ENCODE peak calls at places on chromosomes 16 and 17, in five cellular contexts. One of them, this sample, is unnamed.

GRCh38 chr17:66123163-66123562 is 68.8 kb downstream of the CEP112 start:
- DNase-seq in HCT116: peak
- DNase-seq in esophagus muscularis mucosa: no peak
- DNase-seq in stomach: no peak
- DNase-seq in sigmoid colon: no peak
- DNase-seq in this sample: no peak

GRCh38 chr17:57109393-57110151 is 24.5 kb downstream of the AKAP1 start:
- DNase-seq in sigmoid colon: peak
- DNase-seq in stomach: no peak
- DNase-seq in HCT116: no peak
- DNase-seq in esophagus muscularis mucosa: no peak
- DNase-seq in this sample: no peak

GRCh38 chr17:41367426-41368075 is 2.1 kb downstream of the KRT33B start:
- DNase-seq in esophagus muscularis mucosa: no peak
- DNase-seq in stomach: no peak
- DNase-seq in sigmoid colon: no peak
- DNase-seq in HCT116: no peak
- DNase-seq in this sample: no peak

GRCh38 chr16:57084257-57084770 is 8.1 kb upstream of the CPNE2 start:
- DNase-seq in esophagus muscularis mucosa: peak
- DNase-seq in sigmoid colon: peak
- DNase-seq in stomach: peak
- DNase-seq in HCT116: peak
- DNase-seq in this sample: peak

GRCh38 chr16:11857161-11857560 is 5.8 kb upstream of the RSL1D1 start:
- DNase-seq in HCT116: no peak
- DNase-seq in esophagus muscularis mucosa: no peak
- DNase-seq in stomach: no peak
- DNase-seq in sigmoid colon: no peak
- DNase-seq in this sample: no peak

GRCh38 chr17:54426287-54426886 is 474.3 kb upstream of the TOM1L1 start:
- DNase-seq in sigmoid colon: no peak
- DNase-seq in stomach: no peak
- DNase-seq in esophagus muscularis mucosa: no peak
- DNase-seq in HCT116: no peak
- DNase-seq in this sample: no peak

GRCh38 chr17:1111599-1112443 is 68.0 kb downstream of the ABR start:
- DNase-seq in HCT116: no peak
- DNase-seq in stomach: no peak
- DNase-seq in sigmoid colon: no peak
- DNase-seq in esophagus muscularis mucosa: no peak
- DNase-seq in this sample: no peak

GRCh38 chr16:15990902-15991301 is 41.5 kb downstream of the ABCC1 start:
- DNase-seq in stomach: no peak
- DNase-seq in HCT116: no peak
- DNase-seq in esophagus muscularis mucosa: no peak
- DNase-seq in sigmoid colon: no peak
- DNase-seq in this sample: no peak

GRCh38 chr16:19067349-19068236 is at the start of gene COQ7:
- DNase-seq in sigmoid colon: peak
- DNase-seq in esophagus muscularis mucosa: peak
- DNase-seq in HCT116: peak
- DNase-seq in stomach: peak
- DNase-seq in this sample: peak
- TF ChIP-seq POLR2A in sigmoid colon: peak
- TF ChIP-seq POLR2A in esophagus muscularis mucosa: no peak
- TF ChIP-seq POLR2A in HCT116: no peak
- TF ChIP-seq POLR2A in stomach: no peak
- TF ChIP-seq POLR2A in this sample: peak

GRCh38 chr17:74454197-74455024 is 12.0 kb upstream of the CD300A start:
- DNase-seq in esophagus muscularis mucosa: peak
- DNase-seq in HCT116: peak
- DNase-seq in sigmoid colon: peak
- DNase-seq in stomach: no peak
- DNase-seq in this sample: peak
- TF ChIP-seq CTCF in esophagus muscularis mucosa: peak
- TF ChIP-seq CTCF in HCT116: no peak
- TF ChIP-seq CTCF in sigmoid colon: no peak
- TF ChIP-seq CTCF in stomach: peak
- TF ChIP-seq CTCF in this sample: no peak

GRCh38 chr16:85326794-85327181 is 214.5 kb upstream of the CIBAR2 start:
- DNase-seq in stomach: no peak
- DNase-seq in esophagus muscularis mucosa: no peak
- DNase-seq in HCT116: no peak
- DNase-seq in sigmoid colon: no peak
- DNase-seq in this sample: no peak
- TF ChIP-seq POLR2AphosphoS5 in stomach: no peak
- TF ChIP-seq POLR2AphosphoS5 in esophagus muscularis mucosa: no peak
- TF ChIP-seq POLR2AphosphoS5 in HCT116: no peak
- TF ChIP-seq POLR2AphosphoS5 in sigmoid colon: no peak
- TF ChIP-seq POLR2AphosphoS5 in this sample: no peak

GRCh38 chr17:44353656-44354331 is 8.7 kb downstream of the GRN start:
- DNase-seq in esophagus muscularis mucosa: no peak
- DNase-seq in sigmoid colon: no peak
- DNase-seq in HCT116: no peak
- DNase-seq in stomach: peak
- DNase-seq in this sample: no peak

GRCh38 chr17:44352922-44353655 is 8.0 kb downstream of the GRN start:
- DNase-seq in sigmoid colon: no peak
- DNase-seq in HCT116: no peak
- DNase-seq in esophagus muscularis mucosa: no peak
- DNase-seq in stomach: no peak
- DNase-seq in this sample: no peak

GRCh38 chr17:44350733-44351226 is 5.7 kb downstream of the GRN start:
- DNase-seq in sigmoid colon: no peak
- DNase-seq in HCT116: no peak
- DNase-seq in esophagus muscularis mucosa: no peak
- DNase-seq in stomach: peak
- DNase-seq in this sample: no peak

GRCh38 chr17:44351464-44351863 is 6.4 kb downstream of the GRN start:
- DNase-seq in sigmoid colon: no peak
- DNase-seq in HCT116: no peak
- DNase-seq in esophagus muscularis mucosa: no peak
- DNase-seq in stomach: no peak
- DNase-seq in this sample: peak

DNA sequence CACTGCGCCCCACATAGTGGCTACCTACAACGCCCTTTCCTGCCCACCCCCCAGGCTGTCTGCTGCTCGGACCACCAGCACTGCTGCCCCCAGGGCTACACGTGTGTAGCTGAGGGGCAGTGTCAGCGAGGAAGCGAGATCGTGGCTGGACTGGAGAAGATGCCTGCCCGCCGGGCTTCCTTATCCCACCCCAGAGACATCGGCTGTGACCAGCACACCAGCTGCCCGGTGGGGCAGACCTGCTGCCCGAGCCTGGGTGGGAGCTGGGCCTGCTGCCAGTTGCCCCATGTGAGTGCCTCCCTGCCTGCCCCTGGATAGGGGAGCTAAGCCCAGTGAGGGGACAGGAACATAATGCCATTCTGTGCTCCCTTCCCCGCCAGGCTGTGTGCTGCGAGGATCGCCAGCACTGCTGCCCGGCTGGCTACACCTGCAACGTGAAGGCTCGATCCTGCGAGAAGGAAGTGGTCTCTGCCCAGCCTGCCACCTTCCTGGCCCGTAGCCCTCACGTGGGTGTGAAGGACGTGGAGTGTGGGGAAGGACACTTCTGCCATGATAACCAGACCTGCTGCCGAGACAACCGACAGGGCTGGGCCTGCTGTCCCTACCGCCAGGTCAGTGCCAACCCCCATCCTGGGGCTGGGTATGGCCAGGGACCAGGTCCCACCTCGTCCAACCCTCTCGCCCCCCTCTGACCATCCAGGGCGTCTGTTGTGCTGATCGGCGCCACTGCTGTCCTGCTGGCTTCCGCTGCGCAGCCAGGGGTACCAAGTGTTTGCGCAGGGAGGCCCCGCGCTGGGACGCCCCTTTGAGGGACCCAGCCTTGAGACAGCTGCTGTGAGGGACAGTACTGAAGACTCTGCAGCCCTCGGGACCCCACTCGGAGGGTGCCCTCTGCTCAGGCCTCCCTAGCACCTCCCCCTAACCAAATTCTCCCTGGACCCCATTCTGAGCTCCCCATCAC is 7.1 kb downstream of the GRN start:
- DNase-seq in sigmoid colon: no peak
- DNase-seq in esophagus muscularis mucosa: no peak
- DNase-seq in HCT116: no peak
- DNase-seq in stomach: no peak
- DNase-seq in this sample: peak
- TF ChIP-seq POLR2A in sigmoid colon: no peak
- TF ChIP-seq POLR2A in esophagus muscularis mucosa: no peak
- TF ChIP-seq POLR2A in HCT116: no peak
- TF ChIP-seq POLR2A in stomach: no peak
- TF ChIP-seq POLR2A in this sample: no peak

GRCh38 chr17:49404371-49404770 is 10.3 kb downstream of the PHB1 start:
- DNase-seq in stomach: no peak
- DNase-seq in sigmoid colon: peak
- DNase-seq in esophagus muscularis mucosa: no peak
- DNase-seq in HCT116: no peak
- DNase-seq in this sample: peak

GRCh38 chr17:49409066-49409465 is 5.6 kb downstream of the PHB1 start:
- DNase-seq in stomach: peak
- DNase-seq in sigmoid colon: peak
- DNase-seq in HCT116: no peak
- DNase-seq in esophagus muscularis mucosa: no peak
- DNase-seq in this sample: peak

GRCh38 chr17:49404906-49405305 is 9.8 kb downstream of the PHB1 start:
- DNase-seq in HCT116: no peak
- DNase-seq in stomach: no peak
- DNase-seq in esophagus muscularis mucosa: no peak
- DNase-seq in sigmoid colon: peak
- DNase-seq in this sample: peak

GRCh38 chr17:49406791-49407190 is 7.9 kb downstream of the PHB1 start:
- DNase-seq in stomach: no peak
- DNase-seq in HCT116: no peak
- DNase-seq in esophagus muscularis mucosa: no peak
- DNase-seq in sigmoid colon: peak
- DNase-seq in this sample: peak

GRCh38 chr17:49407981-49408501 is 6.6 kb downstream of the PHB1 start:
- DNase-seq in stomach: peak
- DNase-seq in esophagus muscularis mucosa: no peak
- DNase-seq in HCT116: peak
- DNase-seq in sigmoid colon: peak
- DNase-seq in this sample: peak
- TF ChIP-seq CTCF in stomach: peak
- TF ChIP-seq CTCF in esophagus muscularis mucosa: peak
- TF ChIP-seq CTCF in HCT116: peak
- TF ChIP-seq CTCF in sigmoid colon: peak
- TF ChIP-seq CTCF in this sample: peak

GRCh38 chr17:27378482-27379200 is 77.6 kb upstream of the KSR1 start:
- DNase-seq in HCT116: no peak
- DNase-seq in esophagus muscularis mucosa: no peak
- DNase-seq in stomach: no peak
- DNase-seq in sigmoid colon: peak
- DNase-seq in this sample: peak
- TF ChIP-seq POLR2AphosphoS5 in HCT116: no peak
- TF ChIP-seq POLR2AphosphoS5 in esophagus muscularis mucosa: no peak
- TF ChIP-seq POLR2AphosphoS5 in stomach: no peak
- TF ChIP-seq POLR2AphosphoS5 in sigmoid colon: peak
- TF ChIP-seq POLR2AphosphoS5 in this sample: no peak

DNA sequence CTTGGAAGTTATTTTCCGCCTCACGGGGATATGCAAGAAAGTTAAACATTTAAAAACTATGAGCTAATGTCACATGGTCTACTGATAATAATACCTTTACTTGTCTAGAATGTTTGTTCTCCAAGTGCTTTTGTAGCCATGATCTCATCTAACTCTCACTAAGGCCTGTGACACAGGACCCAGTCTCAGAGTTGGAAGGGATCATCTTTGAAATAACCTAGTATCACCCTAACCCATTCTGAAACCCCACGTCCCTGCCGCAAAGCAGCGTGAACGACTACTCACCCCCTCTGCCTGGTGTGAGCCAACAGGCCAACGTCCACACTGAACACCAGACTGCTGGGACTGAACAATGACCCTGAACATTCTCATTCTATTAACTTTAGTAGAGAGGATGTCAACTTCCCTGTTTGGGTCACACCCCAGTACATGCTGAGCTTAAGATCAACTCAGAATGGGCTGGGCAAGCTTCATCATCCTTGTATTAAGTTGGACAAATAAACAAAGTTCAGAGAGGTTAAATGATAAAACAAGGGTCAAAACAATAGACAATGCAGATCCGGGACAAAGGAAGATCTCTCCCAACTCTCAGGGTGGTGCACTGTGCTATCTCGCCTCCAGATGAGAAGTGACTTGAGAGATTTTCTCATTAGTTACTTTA is 54.8 kb upstream of the BCAR1 start:
- DNase-seq in HCT116: peak
- DNase-seq in sigmoid colon: no peak
- DNase-seq in stomach: peak
- DNase-seq in esophagus muscularis mucosa: no peak
- DNase-seq in this sample: no peak
- TF ChIP-seq POLR2A in HCT116: no peak
- TF ChIP-seq POLR2A in sigmoid colon: peak
- TF ChIP-seq POLR2A in stomach: no peak
- TF ChIP-seq POLR2A in esophagus muscularis mucosa: no peak
- TF ChIP-seq POLR2A in this sample: no peak

GRCh38 chr16:23155445-23156049 is 6.3 kb upstream of the USP31 start:
- DNase-seq in esophagus muscularis mucosa: no peak
- DNase-seq in stomach: peak
- DNase-seq in sigmoid colon: no peak
- DNase-seq in HCT116: peak
- DNase-seq in this sample: no peak
- TF ChIP-seq CTCF in esophagus muscularis mucosa: peak
- TF ChIP-seq CTCF in stomach: no peak
- TF ChIP-seq CTCF in sigmoid colon: no peak
- TF ChIP-seq CTCF in HCT116: peak
- TF ChIP-seq CTCF in this sample: no peak

GRCh38 chr16:79599837-79600635 is 501 bp downstream of the MAF start:
- DNase-seq in stomach: peak
- DNase-seq in sigmoid colon: peak
- DNase-seq in esophagus muscularis mucosa: no peak
- DNase-seq in HCT116: no peak
- DNase-seq in this sample: no peak
- TF ChIP-seq POLR2AphosphoS5 in stomach: no peak
- TF ChIP-seq POLR2AphosphoS5 in sigmoid colon: peak
- TF ChIP-seq POLR2AphosphoS5 in esophagus muscularis mucosa: peak
- TF ChIP-seq POLR2AphosphoS5 in HCT116: no peak
- TF ChIP-seq POLR2AphosphoS5 in this sample: no peak

GRCh38 chr16:35258381-35258780 is 1799.0 kb downstream of the TP53TG3F start:
- DNase-seq in esophagus muscularis mucosa: peak
- DNase-seq in stomach: no peak
- DNase-seq in HCT116: no peak
- DNase-seq in sigmoid colon: no peak
- DNase-seq in this sample: no peak
- TF ChIP-seq POLR2A in esophagus muscularis mucosa: no peak
- TF ChIP-seq POLR2A in stomach: no peak
- TF ChIP-seq POLR2A in HCT116: no peak
- TF ChIP-seq POLR2A in sigmoid colon: no peak
- TF ChIP-seq POLR2A in this sample: no peak